ENCODE peak calls at places on chromosomes 5 and 9, in four cellular contexts. X is A549, B is HepG2, O is endothelial cell of umbilical vein. I is an unnamed sample.

GRCh38 chr9:99822596-99823391 is 1.1 kb downstream of the NR4A3 start:
- DNase-seq in X (peak), B (peak), O (peak), I (peak)

GRCh38 chr9:134888603-134889195 is 8.1 kb downstream of the FCN2 start:
- DNase-seq in X (no peak), B (no peak), O (no peak), I (no peak)

GRCh38 chr9:109087795-109088194 is 32.0 kb downstream of the TMEM245 start:
- DNase-seq in X (no peak), B (no peak), O (no peak), I (no peak)

GRCh38 chr9:34581318-34581717 is 8.2 kb downstream of the CNTFR start:
- DNase-seq in X (no peak), B (no peak), O (no peak), I (no peak)

GRCh38 chr9:96125624-96126023 is 176.4 kb downstream of the HSD17B3 start:
- DNase-seq in X (no peak), B (no peak), O (no peak), I (no peak)

GRCh38 chr9:24257726-24258125 is 288.0 kb downstream of the IZUMO3 start:
- DNase-seq in X (no peak), B (no peak), O (no peak), I (no peak)

GRCh38 chr5:179607449-179607931 is 16.0 kb downstream of the HNRNPH1 start:
- DNase-seq in X (no peak), B (no peak), O (no peak), I (peak)

GRCh38 chr9:90287567-90288274 is 354.9 kb downstream of the DIRAS2 start:
- DNase-seq in X (no peak), B (no peak), O (no peak), I (no peak)

GRCh38 chr5:96655506-96655905 is 6.7 kb upstream of the CAST start:
- DNase-seq in X (no peak), B (no peak), O (peak), I (peak)

GRCh38 chr9:131273146-131273545 is 3.2 kb downstream of the FAM78A start:
- DNase-seq in X (no peak), B (no peak), O (peak), I (peak)
- TF ChIP-seq POLR2A in X (no peak), B (no peak), O (no peak), I (no peak)

GRCh38 chr9:10274983-10275382 is 337.8 kb downstream of the PTPRD start:
- DNase-seq in X (no peak), B (no peak), O (peak), I (no peak)
- TF ChIP-seq MYC in X (no peak), B (no peak), O (no peak), I (no peak)

GRCh38 chr9:116156621-116157314 is 3.2 kb downstream of the PAPPA start:
- DNase-seq in X (peak), B (no peak), O (peak), I (no peak)
- H3K4me3 ChIP-seq in X (peak), B (no peak), O (no peak), I (no peak)

DNA sequence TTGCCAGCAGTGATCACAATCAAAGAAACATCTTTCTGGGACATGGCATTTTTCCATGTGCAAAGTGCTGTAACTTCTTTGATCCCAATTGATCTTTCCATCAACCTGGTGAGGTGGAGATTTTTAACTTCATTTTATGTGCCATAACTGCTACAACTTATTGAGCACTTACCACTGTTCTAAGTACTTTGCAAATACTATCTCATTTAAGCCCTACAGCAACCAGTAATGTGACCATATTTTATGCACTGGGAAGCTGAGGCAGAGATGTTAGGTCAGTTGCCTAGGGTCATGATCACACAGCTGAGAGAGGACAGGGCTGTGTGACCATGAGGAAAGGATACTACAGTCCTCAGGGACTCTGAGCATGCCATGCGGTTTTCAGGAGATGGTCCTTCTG is 17.9 kb upstream of the STRBP start:
- DNase-seq in X (no peak), B (no peak), O (no peak), I (no peak)
- TF ChIP-seq POLR2A in X (no peak), B (no peak), O (no peak), I (no peak)

GRCh38 chr5:158074992-158075769 is 216.2 kb upstream of the CLINT1 start:
- DNase-seq in X (peak), B (peak), O (peak), I (peak)

GRCh38 chr5:158082696-158083287 is 223.8 kb upstream of the CLINT1 start:
- DNase-seq in X (no peak), B (no peak), O (no peak), I (no peak)

GRCh38 chr5:158084292-158084691 is 225.3 kb upstream of the CLINT1 start:
- DNase-seq in X (no peak), B (no peak), O (no peak), I (no peak)

GRCh38 chr5:158079097-158079496 is 220.2 kb upstream of the CLINT1 start:
- DNase-seq in X (no peak), B (no peak), O (no peak), I (peak)

DNA sequence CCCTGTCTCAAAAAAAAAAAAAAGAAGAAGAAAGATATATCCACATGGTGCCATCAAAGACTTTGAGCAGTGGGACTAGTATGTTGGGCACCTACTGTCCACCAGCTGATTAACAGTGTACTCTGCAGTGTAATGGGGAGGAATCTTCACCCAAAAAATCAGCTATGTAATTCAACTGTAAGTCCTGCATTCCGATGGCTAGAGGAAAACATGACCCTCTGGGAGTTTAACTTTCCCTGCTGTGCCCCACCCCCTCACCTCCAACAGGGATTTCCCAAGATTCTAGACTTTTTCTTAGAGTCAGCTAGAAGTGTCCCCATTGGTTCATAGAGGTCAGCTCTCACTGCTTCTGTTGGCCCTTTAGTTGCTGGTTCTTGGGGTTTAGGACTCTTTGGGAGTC is 221.2 kb upstream of the CLINT1 start:
- DNase-seq in X (no peak), B (no peak), O (no peak), I (no peak)
- TF ChIP-seq MYC in X (no peak), B (no peak), O (no peak), I (no peak)

DNA sequence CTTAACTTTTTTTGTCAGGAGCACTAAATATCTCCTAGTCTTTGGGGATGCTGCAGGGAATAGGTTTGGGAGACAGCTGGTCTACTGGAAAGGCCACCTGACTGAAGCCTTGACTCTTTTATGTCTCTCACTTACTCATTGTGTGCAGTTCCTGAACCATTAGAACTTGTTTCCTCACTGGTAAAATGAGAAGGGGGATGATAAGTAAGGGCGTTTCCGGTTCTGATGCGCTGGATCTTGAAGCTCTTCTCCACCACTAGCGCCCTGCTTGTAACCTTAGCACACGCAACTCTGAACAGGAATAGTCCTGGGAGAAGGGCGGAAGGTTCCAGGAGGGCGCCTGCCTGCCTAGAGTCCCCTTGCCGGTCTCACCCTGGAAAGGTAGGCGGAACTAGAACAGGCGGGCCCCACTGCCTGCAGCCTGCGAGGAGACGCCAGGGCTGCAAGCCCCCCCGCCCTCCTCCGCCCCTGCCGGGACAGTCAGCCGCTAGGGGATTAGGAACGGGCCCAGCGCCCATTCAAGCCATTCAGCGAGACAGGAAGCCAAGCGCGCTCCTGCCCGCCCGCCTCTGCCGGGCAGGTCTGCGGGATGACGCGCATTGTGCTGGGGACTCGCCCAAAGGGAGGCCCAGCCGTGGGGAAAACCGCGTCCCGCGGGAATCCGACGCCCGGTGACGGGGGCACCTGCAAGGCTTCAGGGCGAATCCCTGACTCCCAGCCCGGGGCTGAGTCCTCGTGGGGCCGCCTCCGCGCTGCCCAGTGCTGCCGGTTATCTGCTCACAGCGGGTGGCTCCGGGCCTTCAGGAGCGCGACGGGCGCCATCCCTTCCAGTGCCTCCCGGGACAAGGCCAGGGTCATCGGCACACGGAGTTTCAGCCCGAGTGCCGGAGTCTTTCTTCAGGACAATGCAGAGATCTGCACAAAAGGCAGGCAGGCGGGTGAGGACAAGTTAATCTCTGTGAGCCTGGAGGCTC is 44.0 kb upstream of the XPA start:
- DNase-seq in X (no peak), B (no peak), O (peak), I (peak)
- H3K4me3 ChIP-seq in X (no peak), B (no peak), O (peak), I (no peak)